ENCODE peak calls at places on chromosomes 11 and 22, in six cellular contexts. G is K562, A is GM12891, F is HepG2, M is H1, N is GM12878. B is an unnamed sample.

GRCh38 chr22:39077513-39077840 is 402 bp downstream of the APOBEC3G start:
- DNase-seq in G (peak), A (no peak), F (no peak), M (no peak), N (no peak), B (no peak)

GRCh38 chr11:11400635-11401232 is 47.7 kb upstream of the CSNK2A3 start:
- DNase-seq in G (peak), A (no peak), F (peak), M (peak), N (no peak), B (no peak)

GRCh38 chr11:117900720-117901440 is 24.4 kb upstream of the FXYD6 start:
- DNase-seq in G (no peak), A (no peak), F (no peak), M (no peak), N (no peak), B (no peak)

GRCh38 chr11:7603031-7603781 is 70.1 kb downstream of the CYB5R2 start:
- DNase-seq in G (no peak), A (no peak), F (no peak), M (no peak), N (no peak), B (no peak)

GRCh38 chr22:40190501-40190900 is 12.8 kb downstream of the TNRC6B start:
- DNase-seq in G (peak), A (no peak), F (no peak), M (no peak), N (no peak), B (no peak)

GRCh38 chr11:102757823-102758549 is 22.4 kb downstream of the MMP10 start:
- DNase-seq in G (no peak), A (no peak), F (no peak), M (no peak), N (no peak), B (no peak)

GRCh38 chr11:46590740-46591606 is 2.9 kb downstream of the AMBRA1 start:
- DNase-seq in G (no peak), A (no peak), F (no peak), M (no peak), N (no peak), B (no peak)

GRCh38 chr11:58688779-58689503 is 42.8 kb downstream of the GLYAT start:
- DNase-seq in G (no peak), A (no peak), F (no peak), M (no peak), N (no peak), B (no peak)

GRCh38 chr11:110469101-110469500 is 39.4 kb downstream of the FDX1 start:
- DNase-seq in G (no peak), A (no peak), F (no peak), M (no peak), N (no peak), B (no peak)

GRCh38 chr11:122207505-122207904 is 91.5 kb upstream of the BLID start:
- DNase-seq in G (no peak), A (no peak), F (no peak), M (no peak), N (no peak), B (no peak)

GRCh38 chr22:36285017-36285416 is 32.1 kb downstream of the APOL1 start:
- DNase-seq in G (no peak), A (no peak), F (no peak), M (no peak), N (no peak), B (no peak)

GRCh38 chr11:16293204-16293681 is 63.1 kb downstream of the SOX6 start:
- DNase-seq in G (peak), A (no peak), F (no peak), M (no peak), N (no peak), B (no peak)

GRCh38 chr22:24404561-24405275 is 22.7 kb upstream of the ADORA2A start:
- DNase-seq in G (no peak), A (no peak), F (no peak), M (no peak), N (no peak), B (no peak)

GRCh38 chr11:29963796-29964195 is 53.0 kb downstream of the KCNA4 start:
- DNase-seq in G (no peak), A (no peak), F (no peak), M (no peak), N (no peak), B (no peak)

GRCh38 chr11:41486436-41486835 is 27.0 kb upstream of the LRRC4C start:
- DNase-seq in G (no peak), A (no peak), F (no peak), M (no peak), N (no peak), B (no peak)

GRCh38 chr11:44617671-44618461 is 52.4 kb downstream of the CD82 start:
- DNase-seq in G (no peak), A (no peak), F (no peak), M (no peak), N (no peak), B (no peak)

GRCh38 chr22:24418786-24419479 is 8.5 kb upstream of the ADORA2A start:
- DNase-seq in G (no peak), A (no peak), F (no peak), M (no peak), N (no peak), B (no peak)

GRCh38 chr11:120034881-120035620 is 102.9 kb downstream of the TRIM29 start:
- DNase-seq in G (no peak), A (no peak), F (no peak), M (peak), N (no peak), B (no peak)

GRCh38 chr11:12544986-12545775 is 129.0 kb upstream of the TEAD1 start:
- DNase-seq in G (no peak), A (no peak), F (no peak), M (peak), N (no peak), B (no peak)

GRCh38 chr11:37907461-37908223 is 1309.6 kb upstream of the RAG2 start:
- DNase-seq in G (no peak), A (no peak), F (no peak), M (no peak), N (no peak), B (no peak)

GRCh38 chr11:76233936-76234703 is 27.8 kb upstream of the WNT11 start:
- DNase-seq in G (peak), A (peak), F (no peak), M (no peak), N (peak), B (peak)

GRCh38 chr11:47409440-47410403 is 1.3 kb downstream of the SLC39A13 start:
- DNase-seq in G (no peak), A (no peak), F (no peak), M (no peak), N (no peak), B (no peak)

GRCh38 chr22:25453557-25453956 is 110.9 kb upstream of the GRK3 start:
- DNase-seq in G (no peak), A (no peak), F (no peak), M (no peak), N (no peak), B (no peak)

GRCh38 chr11:78259777-78260470 is 71.2 kb downstream of the USP35 start:
- DNase-seq in G (peak), A (no peak), F (peak), M (no peak), N (no peak), B (no peak)

GRCh38 chr22:46619830-46620501 is at the start of gene GRAMD4:
- DNase-seq in G (peak), A (no peak), F (peak), M (no peak), N (no peak), B (no peak)

GRCh38 chr11:119696378-119697157 is 32.4 kb downstream of the NECTIN1 start:
- DNase-seq in G (peak), A (no peak), F (no peak), M (no peak), N (no peak), B (no peak)

GRCh38 chr11:100876826-100877545 is 189.9 kb downstream of the ARHGAP42 start:
- DNase-seq in G (no peak), A (no peak), F (no peak), M (no peak), N (no peak), B (no peak)

GRCh38 chr11:65183201-65183891 is 1.6 kb downstream of the CAPN1 start:
- DNase-seq in G (no peak), A (no peak), F (no peak), M (no peak), N (no peak), B (no peak)

GRCh38 chr11:6357222-6357621 is 33.1 kb upstream of the SMPD1 start:
- DNase-seq in G (peak), A (no peak), F (no peak), M (no peak), N (no peak), B (no peak)

GRCh38 chr11:87331273-87331672 is 293.5 kb downstream of the TMEM135 start:
- DNase-seq in G (no peak), A (no peak), F (no peak), M (no peak), N (no peak), B (no peak)

GRCh38 chr11:119481667-119482400 is 58.9 kb upstream of the THY1 start:
- DNase-seq in G (no peak), A (no peak), F (no peak), M (no peak), N (no peak), B (no peak)

GRCh38 chr11:112778091-112778889 is 182.9 kb upstream of the NCAM1 start:
- DNase-seq in G (no peak), A (no peak), F (no peak), M (no peak), N (no peak), B (no peak)

GRCh38 chr22:44217346-44217745 is 36.6 kb downstream of the PARVG start:
- DNase-seq in G (no peak), A (no peak), F (no peak), M (peak), N (no peak), B (no peak)

DNA sequence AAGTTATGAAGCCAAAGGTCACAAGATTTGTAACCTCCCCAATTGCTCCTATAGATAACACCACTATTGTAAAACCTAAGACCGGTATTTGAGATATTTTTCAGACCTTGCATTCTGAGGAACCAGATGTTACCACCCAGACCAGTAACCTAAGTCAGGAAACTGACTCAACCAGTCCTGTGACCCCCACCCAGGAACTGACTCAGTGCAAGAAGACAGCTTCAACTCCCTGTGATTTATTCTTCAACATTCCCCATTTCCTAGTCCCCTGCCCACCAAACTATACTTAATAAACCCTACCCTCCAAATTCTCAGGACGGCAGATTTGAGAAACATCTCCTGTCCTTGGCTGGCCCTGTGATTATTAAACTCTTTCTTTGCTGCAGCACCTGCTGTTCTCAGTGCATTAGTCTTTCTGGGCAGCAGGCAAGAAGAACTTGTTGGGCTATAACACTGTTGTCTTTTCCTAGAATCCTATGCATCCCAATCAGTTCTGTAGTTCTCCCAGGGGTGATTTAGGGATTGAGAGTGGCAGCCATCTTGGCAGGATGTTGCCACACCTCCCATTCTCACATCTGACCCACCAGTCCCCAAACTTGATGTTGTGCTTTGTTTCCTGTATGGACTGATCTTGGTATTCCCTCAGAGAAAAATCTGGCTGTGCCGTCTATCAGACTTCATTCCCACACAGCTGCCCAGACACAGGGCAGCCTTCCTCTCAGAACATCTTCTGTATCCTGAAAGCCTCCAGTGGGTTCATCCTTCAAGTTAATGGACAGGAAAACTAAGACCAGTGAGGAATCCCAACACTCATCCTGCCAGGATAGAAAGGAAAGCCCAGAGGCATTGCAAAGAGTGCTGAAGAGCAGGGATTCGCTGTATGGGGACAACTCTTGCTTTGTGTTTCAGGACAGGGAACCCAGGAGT is 104.0 kb downstream of the PDE2A start:
- DNase-seq in G (no peak), A (no peak), F (no peak), M (no peak), N (no peak), B (no peak)
- TF ChIP-seq TAF1 in G (no peak), A (no peak), F (no peak), M (no peak), N (no peak), B (no peak)

GRCh38 chr11:74696932-74697687 is 34.1 kb downstream of the CHRDL2 start:
- DNase-seq in G (peak), A (no peak), F (peak), M (no peak), N (no peak), B (no peak)
- TF ChIP-seq POLR2A in G (no peak), A (no peak), F (no peak), M (no peak), N (no peak), B (no peak)

DNA sequence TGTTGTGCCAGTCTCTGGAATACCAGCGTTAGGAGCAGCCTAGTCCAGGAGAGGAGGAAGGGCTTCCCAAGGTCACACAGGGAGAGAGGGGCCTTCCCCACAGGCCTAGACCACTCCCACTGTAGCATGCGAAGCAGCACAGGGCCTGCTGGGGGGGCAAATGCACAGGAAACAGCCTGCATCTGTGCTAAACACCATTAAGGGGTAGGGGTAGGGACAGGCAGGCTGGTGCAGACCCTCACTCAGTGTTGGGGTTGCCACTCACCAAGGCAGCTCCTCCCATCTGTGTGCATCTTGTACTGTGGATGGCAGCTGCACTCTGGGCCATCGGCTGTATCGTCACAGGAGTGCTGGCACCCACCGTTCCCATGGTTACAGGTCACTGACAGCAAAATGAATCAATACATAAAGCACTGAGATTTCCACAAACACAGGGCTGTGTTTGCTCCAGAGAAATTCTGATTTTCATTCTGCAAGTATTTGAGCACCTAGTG is 24.9 kb downstream of the SCUBE2 start:
- DNase-seq in G (no peak), A (no peak), F (peak), M (peak), N (no peak), B (no peak)
- TF ChIP-seq TAF1 in G (no peak), A (no peak), F (no peak), M (no peak), N (no peak), B (no peak)

DNA sequence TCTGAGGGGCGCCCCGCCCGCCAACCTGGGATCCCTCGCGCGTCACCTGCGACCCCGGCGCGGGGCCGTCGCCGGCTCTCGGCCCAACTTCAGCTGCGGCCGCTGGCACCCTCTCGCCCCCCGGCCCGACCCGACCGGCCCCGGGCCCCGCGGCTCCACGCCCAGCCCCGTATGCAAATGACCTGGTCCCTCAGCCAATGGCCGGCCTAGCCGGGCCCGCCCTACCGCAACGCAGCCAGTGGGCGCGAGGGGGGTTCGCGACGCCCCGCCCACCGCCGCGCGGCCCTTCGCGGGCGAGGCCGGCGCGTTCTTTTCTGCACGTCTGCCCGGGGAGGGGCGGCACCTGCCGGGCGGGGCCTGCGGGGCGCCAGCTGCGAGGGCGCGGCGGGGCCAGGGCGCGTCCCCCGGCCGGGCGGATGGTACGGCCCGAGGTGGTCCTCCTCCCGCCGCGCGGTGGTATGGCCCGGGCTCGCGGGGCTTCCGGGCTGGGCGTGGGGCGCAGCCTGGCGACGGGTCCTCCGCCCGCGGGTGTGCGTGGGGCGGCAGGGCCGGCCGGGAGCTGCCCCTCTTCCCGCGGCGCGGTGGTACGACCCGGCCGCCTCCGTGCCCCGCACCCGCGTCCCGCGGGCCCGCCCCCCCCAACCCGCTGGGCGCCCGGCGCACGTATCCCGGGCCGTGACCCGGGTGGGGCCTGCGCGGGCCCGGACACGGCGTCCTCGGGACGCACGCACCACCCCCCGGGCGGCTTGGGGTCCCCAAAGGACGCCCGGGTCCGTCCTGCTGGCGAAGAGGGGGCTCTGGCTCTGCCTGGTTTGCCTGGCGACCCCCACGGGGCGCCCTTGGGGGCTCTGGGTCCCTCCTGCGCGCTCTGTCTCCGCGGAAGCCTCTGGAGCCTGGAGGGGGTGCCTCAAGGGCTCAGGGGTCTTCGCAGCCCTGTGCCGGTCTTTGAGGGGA is 7.7 kb upstream of the PHRF1 start:
- DNase-seq in G (peak), A (peak), F (peak), M (peak), N (peak), B (peak)
- TF ChIP-seq POLR2A in G (no peak), A (no peak), F (no peak), M (no peak), N (peak), B (peak)

GRCh38 chr22:48979482-48979881 is 848.2 kb downstream of the BRD1 start:
- DNase-seq in G (peak), A (no peak), F (peak), M (no peak), N (no peak), B (no peak)
- TF ChIP-seq TAF1 in G (no peak), A (no peak), F (no peak), M (no peak), N (no peak), B (no peak)

GRCh38 chr11:61866231-61866957 is 25.0 kb downstream of the FADS3 start:
- DNase-seq in G (peak), A (no peak), F (no peak), M (no peak), N (no peak), B (no peak)
- TF ChIP-seq POLR2A in G (no peak), A (no peak), F (no peak), M (no peak), N (no peak), B (no peak)

DNA sequence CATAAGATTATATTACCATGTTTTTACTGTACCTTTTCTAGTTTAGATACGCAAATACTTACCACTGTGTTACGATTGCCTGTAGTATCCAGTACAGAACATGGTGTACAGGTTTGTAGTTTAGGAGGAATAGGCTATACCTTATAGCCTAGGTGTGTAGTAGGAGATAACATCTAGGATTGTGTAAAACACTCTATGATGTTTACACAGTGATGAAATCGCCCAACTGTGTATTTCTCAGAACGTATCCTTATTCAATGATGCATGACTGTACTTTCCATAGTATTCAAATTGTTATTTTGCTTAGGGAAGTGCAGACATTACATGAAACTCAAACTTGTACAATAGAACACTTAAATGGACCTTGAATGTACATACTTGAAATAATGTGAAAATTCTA is 188.1 kb upstream of the PDGFD start:
- DNase-seq in G (no peak), A (no peak), F (no peak), M (no peak), N (no peak), B (no peak)
- TF ChIP-seq TAF1 in G (no peak), A (no peak), F (no peak), M (no peak), N (no peak), B (no peak)

DNA sequence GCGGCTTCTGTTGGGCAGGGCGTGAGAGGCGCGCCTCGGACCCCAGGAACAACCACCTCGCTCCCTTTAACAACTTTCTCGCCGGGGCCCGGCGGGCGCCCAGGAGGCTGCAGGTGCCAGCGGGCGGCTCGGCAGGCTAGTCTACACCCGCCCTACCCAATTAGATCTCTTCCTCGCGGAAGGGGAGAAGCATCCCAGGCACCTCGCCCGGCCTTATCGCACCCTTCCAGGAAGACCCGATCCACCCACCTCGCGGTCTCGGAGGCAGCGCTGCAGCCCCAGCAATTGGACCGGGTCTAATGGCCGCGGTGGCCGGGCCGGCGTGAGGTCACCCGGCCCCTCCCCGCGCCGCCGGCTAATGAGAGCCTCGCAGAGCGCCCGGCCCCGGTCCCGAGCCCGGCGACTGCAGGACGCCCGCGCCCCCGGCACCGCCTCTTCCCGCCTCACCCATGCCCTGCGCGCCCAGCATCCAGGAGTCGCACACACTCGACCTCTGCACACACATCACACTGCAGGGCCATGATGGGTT is at the start of gene PLAAT3:
- DNase-seq in G (peak), A (peak), F (no peak), M (peak), N (no peak), B (no peak)
- TF ChIP-seq POLR2A in G (no peak), A (no peak), F (no peak), M (no peak), N (no peak), B (no peak)

GRCh38 chr22:45435544-45436139 is 22.1 kb downstream of the RIBC2 start:
- DNase-seq in G (peak), A (peak), F (peak), M (peak), N (peak), B (peak)
- TF ChIP-seq TAF1 in G (no peak), A (no peak), F (peak), M (no peak), N (no peak), B (no peak)

GRCh38 chr22:41946360-41947180 is at the start of gene CENPM:
- DNase-seq in G (peak), A (peak), F (peak), M (peak), N (peak), B (peak)
- TF ChIP-seq POLR2A in G (peak), A (no peak), F (peak), M (no peak), N (peak), B (peak)

B was measured in GM12892.